ENCODE peak calls at places on chromosomes 6 and 20, in four cellular contexts. One of them, this sample, is unnamed.

GRCh38 chr20:49385471-49385870 is 97.0 kb downstream of the KCNB1 start:
- DNase-seq in SHP77 treated with DMSO at 0.1 percent for 48 hours: no peak
- DNase-seq in NCI-H774: peak
- DNase-seq in left ventricle myocardium inferior: no peak
- DNase-seq in this sample: no peak

GRCh38 chr6:135088818-135089809 is 34.5 kb upstream of the HBS1L start:
- DNase-seq in NCI-H774: no peak
- DNase-seq in left ventricle myocardium inferior: no peak
- DNase-seq in SHP77 treated with DMSO at 0.1 percent for 48 hours: no peak
- DNase-seq in this sample: peak

GRCh38 chr20:15528386-15529111 is 1044.7 kb downstream of the KIF16B start:
- DNase-seq in left ventricle myocardium inferior: no peak
- DNase-seq in NCI-H774: no peak
- DNase-seq in SHP77 treated with DMSO at 0.1 percent for 48 hours: no peak
- DNase-seq in this sample: no peak

GRCh38 chr6:84739866-84740208 is 24.6 kb downstream of the TBX18 start:
- DNase-seq in left ventricle myocardium inferior: no peak
- DNase-seq in SHP77 treated with DMSO at 0.1 percent for 48 hours: no peak
- DNase-seq in NCI-H774: no peak
- DNase-seq in this sample: no peak

GRCh38 chr6:125370343-125370742 is 68.6 kb upstream of the HDDC2 start:
- DNase-seq in left ventricle myocardium inferior: peak
- DNase-seq in SHP77 treated with DMSO at 0.1 percent for 48 hours: no peak
- DNase-seq in NCI-H774: no peak
- DNase-seq in this sample: no peak

GRCh38 chr6:132390451-132390850 is 10.8 kb downstream of the MOXD1 start:
- DNase-seq in SHP77 treated with DMSO at 0.1 percent for 48 hours: no peak
- DNase-seq in left ventricle myocardium inferior: no peak
- DNase-seq in NCI-H774: no peak
- DNase-seq in this sample: no peak

GRCh38 chr6:170227996-170228550 is 62.8 kb downstream of the DLL1 start:
- DNase-seq in left ventricle myocardium inferior: no peak
- DNase-seq in SHP77 treated with DMSO at 0.1 percent for 48 hours: no peak
- DNase-seq in NCI-H774: no peak
- DNase-seq in this sample: no peak

GRCh38 chr20:50372770-50373088 is 137.5 kb upstream of the PTPN1 start:
- DNase-seq in left ventricle myocardium inferior: no peak
- DNase-seq in NCI-H774: no peak
- DNase-seq in SHP77 treated with DMSO at 0.1 percent for 48 hours: peak
- DNase-seq in this sample: no peak

GRCh38 chr6:45416700-45417099 is 39.0 kb upstream of the SUPT3H start:
- DNase-seq in left ventricle myocardium inferior: no peak
- DNase-seq in SHP77 treated with DMSO at 0.1 percent for 48 hours: no peak
- DNase-seq in NCI-H774: no peak
- DNase-seq in this sample: peak

GRCh38 chr20:44204156-44204831 is 6.3 kb downstream of the OSER1 start:
- DNase-seq in NCI-H774: no peak
- DNase-seq in SHP77 treated with DMSO at 0.1 percent for 48 hours: no peak
- DNase-seq in left ventricle myocardium inferior: no peak
- DNase-seq in this sample: peak

GRCh38 chr6:35795453-35796071 is 1.6 kb downstream of the CLPS start:
- DNase-seq in left ventricle myocardium inferior: no peak
- DNase-seq in SHP77 treated with DMSO at 0.1 percent for 48 hours: no peak
- DNase-seq in NCI-H774: no peak
- DNase-seq in this sample: no peak

GRCh38 chr6:139540276-139540675 is 165.8 kb upstream of the CITED2 start:
- DNase-seq in SHP77 treated with DMSO at 0.1 percent for 48 hours: no peak
- DNase-seq in left ventricle myocardium inferior: no peak
- DNase-seq in NCI-H774: no peak
- DNase-seq in this sample: peak

GRCh38 chr6:5968817-5969726 is 37.7 kb downstream of the NRN1 start:
- DNase-seq in left ventricle myocardium inferior: peak
- DNase-seq in SHP77 treated with DMSO at 0.1 percent for 48 hours: no peak
- DNase-seq in NCI-H774: peak
- DNase-seq in this sample: no peak

GRCh38 chr6:105099371-105099770 is 80.4 kb downstream of the POPDC3 start:
- DNase-seq in SHP77 treated with DMSO at 0.1 percent for 48 hours: no peak
- DNase-seq in NCI-H774: no peak
- DNase-seq in left ventricle myocardium inferior: no peak
- DNase-seq in this sample: no peak